ENCODE peak calls at places on chromosomes 2 and 18, in ten cellular contexts. X is PC-9, M is HepG2, N is MM.1S, R is neural progenitor cell, D is astrocyte, J is endothelial cell of umbilical vein, G is K562, Z is fibroblast of lung, U is A673. L is an unnamed sample. For H3K4me1, the result is how much of the 10 kb centered on the place peaks cover.

GRCh38 chr2:123040506-123040905 is 984.6 kb upstream of the CNTNAP5 start:
- DNase-seq in R (no peak), J (no peak), N (no peak), M (no peak), G (no peak), Z (no peak), X (no peak), D (no peak), U (no peak), L (no peak)

GRCh38 chr2:218263817-218264611 is 3.2 kb downstream of the GPBAR1 start:
- DNase-seq in R (no peak), M (no peak), U (no peak), Z (no peak), X (no peak), G (no peak), N (no peak), D (no peak), J (no peak), L (peak)

GRCh38 chr2:42424033-42424432 is 63.0 kb upstream of the COX7A2L start:
- DNase-seq in J (no peak), G (no peak), R (no peak), U (no peak), Z (peak), M (no peak), N (no peak), X (no peak), D (peak), L (no peak)

GRCh38 chr2:219644801-219645480 is 17.5 kb downstream of the SLC4A3 start:
- DNase-seq in U (no peak), G (no peak), N (no peak), J (no peak), R (no peak), Z (peak), M (no peak), X (no peak), D (no peak), L (no peak)

GRCh38 chr18:7600528-7601248 is 33.6 kb downstream of the PTPRM start:
- DNase-seq in R (no peak), D (no peak), Z (no peak), N (no peak), J (no peak), G (no peak), X (no peak), M (no peak), U (no peak), L (no peak)

GRCh38 chr18:61890344-61890743 is 2.5 kb downstream of the RNF152 start:
- DNase-seq in D (no peak), X (no peak), M (no peak), G (no peak), R (no peak), J (no peak), U (no peak), Z (no peak), N (no peak), L (no peak)

GRCh38 chr2:50672286-50672685 is 359.6 kb downstream of the NRXN1 start:
- DNase-seq in X (no peak), G (no peak), M (no peak), R (no peak), D (peak), Z (no peak), J (no peak), N (no peak), U (no peak), L (no peak)

GRCh38 chr2:240965905-240966456 is 32.4 kb upstream of the SNED1 start:
- DNase-seq in U (no peak), G (no peak), N (no peak), M (no peak), D (no peak), Z (no peak), X (no peak), R (no peak), J (no peak), L (no peak)

GRCh38 chr18:57998461-57998860 is 45.6 kb upstream of the NEDD4L start:
- DNase-seq in J (no peak), G (no peak), R (no peak), U (no peak), M (peak), X (no peak), Z (no peak), D (no peak), N (no peak), L (no peak)

GRCh38 chr2:69645026-69645425 is 1.5 kb upstream of the AAK1 start:
- DNase-seq in M (no peak), N (no peak), U (no peak), Z (no peak), X (no peak), R (no peak), G (no peak), J (peak), D (no peak), L (peak)

GRCh38 chr2:128514555-128514955 is 195.9 kb upstream of the HS6ST1 start:
- DNase-seq in U (no peak), Z (no peak), R (no peak), N (no peak), X (no peak), J (no peak), G (no peak), D (no peak), M (no peak), L (no peak)

GRCh38 chr2:3827673-3828575 is 124.5 kb downstream of the DCDC2C start:
- DNase-seq in X (no peak), J (no peak), N (peak), M (no peak), G (peak), U (peak), R (peak), D (no peak), Z (peak), L (peak)

GRCh38 chr2:111678651-111679050 is 205.3 kb downstream of the ANAPC1 start:
- DNase-seq in M (no peak), U (no peak), R (no peak), D (peak), X (no peak), G (no peak), Z (no peak), N (no peak), J (no peak), L (peak)

GRCh38 chr2:231968820-231969219 is 7.3 kb downstream of the DIS3L2 start:
- DNase-seq in M (no peak), D (no peak), G (no peak), Z (no peak), U (no peak), N (no peak), R (no peak), J (no peak), X (no peak), L (no peak)

GRCh38 chr2:101766337-101766736 is 68.8 kb downstream of the MAP4K4 start:
- DNase-seq in X (no peak), N (no peak), D (no peak), Z (no peak), R (no peak), M (no peak), G (no peak), J (no peak), U (peak), L (no peak)
- H3K4me1 ChIP-seq in X (half or more), N (under half), D (half or more), Z (under half), R (half or more), M (half or more), G (under half), J (half or more), U (half or more), L (under half)

GRCh38 chr2:115057473-115057872 is 615.0 kb downstream of the DPP10 start:
- DNase-seq in M (no peak), U (no peak), Z (no peak), N (no peak), G (no peak), R (no peak), J (no peak), X (no peak), D (no peak), L (no peak)
- TF ChIP-seq EZH2 in M (no peak), U (no peak), Z (no peak), N (no peak), G (no peak), R (no peak), J (no peak), X (no peak), D (no peak), L (no peak)

DNA sequence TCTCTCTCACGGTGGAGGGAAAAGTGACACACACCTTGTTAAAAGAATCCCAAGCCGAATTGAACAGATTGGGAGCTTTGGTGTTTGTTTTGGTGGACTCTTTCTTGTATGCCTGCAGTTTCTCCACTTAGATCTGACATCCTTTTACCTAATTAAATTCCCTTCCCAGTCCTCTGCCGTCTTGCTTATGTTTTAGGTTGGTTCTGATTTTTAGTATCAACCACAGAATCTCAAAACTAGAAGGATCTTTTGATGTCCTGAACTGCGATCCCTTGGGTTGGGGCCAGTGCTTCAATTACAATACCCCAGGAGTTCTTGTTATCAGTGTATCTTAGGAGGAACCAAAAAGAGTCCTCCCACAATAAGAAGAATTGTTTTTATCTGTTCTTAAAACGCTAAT is 112.3 kb downstream of the PRKCE start:
- DNase-seq in J (no peak), X (no peak), G (no peak), M (no peak), U (no peak), Z (no peak), N (no peak), R (no peak), D (no peak), L (no peak)
- H3K4me1 ChIP-seq in J (under half), X (under half), G (under half), M (under half), U (under half), Z (under half), N (under half), R (under half), D (under half), L (under half)

GRCh38 chr2:156322681-156323211 is 9.8 kb downstream of the NR4A2 start:
- DNase-seq in N (no peak), R (peak), U (no peak), X (no peak), G (no peak), Z (no peak), M (no peak), D (no peak), J (no peak), L (no peak)

GRCh38 chr2:156320491-156320896 is 12.0 kb downstream of the NR4A2 start:
- DNase-seq in G (no peak), Z (peak), D (peak), M (no peak), J (no peak), R (peak), X (no peak), N (no peak), U (peak), L (no peak)

GRCh38 chr2:156321243-156321904 is 11.1 kb downstream of the NR4A2 start:
- DNase-seq in D (no peak), R (peak), J (no peak), M (no peak), Z (no peak), X (no peak), U (peak), G (no peak), N (no peak), L (no peak)

GRCh38 chr2:156323754-156324153 is 8.8 kb downstream of the NR4A2 start:
- DNase-seq in M (no peak), N (no peak), U (no peak), G (no peak), X (no peak), R (no peak), D (no peak), Z (no peak), J (no peak), L (no peak)

DNA sequence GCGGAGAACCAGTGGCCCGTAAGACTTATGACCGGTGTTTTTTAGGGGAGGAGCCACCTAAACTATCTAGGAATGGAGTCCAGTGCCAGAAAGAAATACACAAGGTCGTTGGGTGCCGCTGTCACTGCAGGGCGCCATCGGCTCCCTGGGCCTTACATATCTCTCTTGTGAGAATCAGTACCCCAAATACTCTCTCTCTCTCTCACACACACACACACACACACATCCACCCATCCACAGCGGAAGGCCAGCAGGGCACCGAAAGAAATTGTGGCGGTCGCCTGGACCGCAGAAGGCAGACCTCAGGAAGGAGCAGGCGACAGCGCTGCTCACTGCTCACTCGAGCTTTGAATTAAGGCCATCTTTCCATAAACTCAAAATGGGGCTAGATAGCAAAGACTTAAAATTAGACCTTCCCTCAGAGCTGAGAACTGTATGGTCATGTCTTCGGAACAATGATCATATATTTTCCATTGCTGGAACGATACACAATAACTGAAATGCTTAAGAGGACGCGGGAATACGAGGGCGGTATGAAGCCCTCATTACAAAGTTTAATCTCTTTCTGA is 10.3 kb downstream of the NR4A2 start:
- DNase-seq in M (no peak), G (no peak), X (no peak), R (no peak), N (no peak), Z (no peak), D (no peak), U (no peak), J (no peak), L (no peak)
- TF ChIP-seq EZH2 in M (no peak), G (no peak), X (no peak), R (peak), N (no peak), Z (peak), D (no peak), U (no peak), J (no peak), L (no peak)

GRCh38 chr2:83253848-83254247 is 1205.2 kb downstream of the SUCLG1 start:
- DNase-seq in Z (no peak), M (no peak), G (no peak), R (no peak), U (no peak), D (no peak), X (no peak), J (no peak), N (no peak), L (no peak)
- H3K4me1 ChIP-seq in Z (under half), M (under half), G (under half), R (under half), U (under half), D (under half), X (under half), J (under half), N (under half), L (under half)

DNA sequence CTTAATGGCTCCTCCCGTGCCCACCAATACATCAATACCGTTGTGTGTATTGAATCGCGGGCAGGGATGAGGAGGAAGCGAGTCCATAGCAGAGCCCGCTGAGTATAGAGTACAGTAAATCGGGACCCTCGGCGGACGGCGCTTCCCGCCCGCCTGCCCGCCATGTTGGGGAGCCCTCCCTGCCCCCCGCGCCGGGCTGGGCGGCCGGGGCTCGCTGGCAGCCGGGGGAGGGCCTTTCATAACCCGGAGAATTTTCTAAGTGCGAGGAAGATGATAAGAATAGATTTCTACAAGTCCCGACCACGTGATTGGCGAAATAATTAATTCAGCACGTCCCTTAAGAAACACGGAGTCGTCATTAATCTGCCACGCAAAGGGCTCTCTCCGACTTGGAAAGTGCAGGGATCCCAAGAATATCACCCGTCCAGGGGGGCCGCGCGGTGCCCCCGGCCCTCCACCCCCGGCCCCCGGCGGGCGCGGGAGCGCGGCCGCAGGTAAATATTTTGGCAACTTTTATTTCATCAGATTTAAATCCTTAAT is at the start of gene HOXD3:
- DNase-seq in X (no peak), N (no peak), M (no peak), D (no peak), R (no peak), U (no peak), G (no peak), J (peak), Z (no peak), L (no peak)
- TF ChIP-seq EZH2 in X (no peak), N (no peak), M (no peak), D (peak), R (no peak), U (no peak), G (no peak), J (no peak), Z (peak), L (no peak)

GRCh38 chr2:9535177-9535576 is 20.5 kb downstream of the ADAM17 start:
- DNase-seq in M (no peak), X (no peak), D (no peak), G (no peak), U (no peak), N (no peak), Z (no peak), R (no peak), J (no peak), L (no peak)

GRCh38 chr2:9536504-9536903 is 19.1 kb downstream of the ADAM17 start:
- DNase-seq in G (no peak), X (no peak), U (no peak), D (no peak), M (no peak), N (no peak), Z (no peak), J (no peak), R (no peak), L (no peak)

GRCh38 chr2:9543557-9543956 is 12.1 kb downstream of the ADAM17 start:
- DNase-seq in U (no peak), J (no peak), N (no peak), G (no peak), X (no peak), R (no peak), M (no peak), D (no peak), Z (no peak), L (no peak)

GRCh38 chr2:9538000-9538507 is 17.6 kb downstream of the ADAM17 start:
- DNase-seq in X (no peak), R (no peak), N (no peak), U (peak), Z (peak), D (peak), J (peak), G (no peak), M (no peak), L (no peak)

GRCh38 chr2:9539530-9539929 is 16.1 kb downstream of the ADAM17 start:
- DNase-seq in G (no peak), R (no peak), X (no peak), D (peak), N (no peak), Z (peak), U (no peak), J (peak), M (no peak), L (no peak)
- H3K4me1 ChIP-seq in G (under half), R (under half), X (under half), D (under half), N (under half), Z (under half), U (under half), J (under half), M (under half), L (under half)

GRCh38 chr18:49561127-49561376 is 805 bp upstream of the LIPG start:
- DNase-seq in Z (no peak), G (no peak), D (no peak), R (no peak), M (no peak), X (no peak), N (no peak), U (peak), J (peak), L (no peak)
- TF ChIP-seq EZH2 in Z (no peak), G (no peak), D (no peak), R (no peak), M (no peak), X (no peak), N (no peak), U (no peak), J (no peak), L (no peak)